ENCODE peak calls at places on chromosomes 5 and 9, in four cellular contexts. I is activated CD4-positive, alpha-beta T cell treated with anti-CD3 and anti-CD28 coated beads, Interleukin-2, amount 50 U/mL, for 4 hours; S is Calu3; B is T-helper 9 cell. F is an unnamed sample.

GRCh38 chr5:19193631-19194030 is 794.4 kb downstream of the CDH18 start:
- DNase-seq in B (no peak), S (no peak), I (no peak), F (no peak)

GRCh38 chr9:93112864-93113389 is 16.9 kb downstream of the CARD19 start:
- DNase-seq in S (no peak), I (no peak), B (no peak), F (no peak)

GRCh38 chr9:37187713-37188439 is 67.5 kb downstream of the ZCCHC7 start:
- DNase-seq in B (no peak), S (no peak), I (no peak), F (no peak)

GRCh38 chr5:23139338-23140171 is 286.4 kb upstream of the CDH12 start:
- DNase-seq in B (no peak), I (no peak), S (no peak), F (no peak)

GRCh38 chr5:110510146-110510545 is 216.3 kb downstream of the TMEM232 start:
- DNase-seq in S (no peak), B (no peak), I (no peak), F (no peak)

GRCh38 chr5:173592050-173592669 is 24.3 kb downstream of the BOD1 start:
- DNase-seq in S (no peak), B (no peak), I (no peak), F (no peak)

GRCh38 chr5:137752873-137753226 is 1.3 kb downstream of the HNRNPA0 start:
- DNase-seq in B (no peak), S (peak), I (no peak), F (no peak)

GRCh38 chr5:82159014-82159413 is 119.1 kb downstream of the RPS23 start:
- DNase-seq in I (no peak), S (no peak), B (no peak), F (no peak)

GRCh38 chr5:142874537-142874936 is 104.4 kb downstream of the ARHGAP26 start:
- DNase-seq in S (peak), I (no peak), B (no peak), F (no peak)

GRCh38 chr5:61659221-61659696 is 327.2 kb downstream of the ZSWIM6 start:
- DNase-seq in B (no peak), I (no peak), S (no peak), F (no peak)

GRCh38 chr5:88244686-88245085 is 24.0 kb downstream of the TMEM161B start:
- DNase-seq in I (no peak), S (no peak), B (no peak), F (no peak)

GRCh38 chr5:72366324-72366976 is 46.3 kb downstream of the PTCD2 start:
- DNase-seq in I (peak), S (peak), B (peak), F (no peak)

GRCh38 chr5:136810198-136810823 is 445.0 kb upstream of the TRPC7 start:
- DNase-seq in I (no peak), B (no peak), S (no peak), F (no peak)

GRCh38 chr9:131733601-131734061 is 6.2 kb downstream of the RAPGEF1 start:
- DNase-seq in I (peak), B (peak), S (peak), F (no peak)

GRCh38 chr5:32639943-32640342 is 54.6 kb downstream of the SUB1 start:
- DNase-seq in I (no peak), B (no peak), S (no peak), F (no peak)

GRCh38 chr5:145554399-145554798 is 280.7 kb downstream of the PRELID2 start:
- DNase-seq in B (no peak), I (no peak), S (peak), F (no peak)

GRCh38 chr5:55159763-55160492 is at the start of gene GPX8:
- DNase-seq in S (peak), I (no peak), B (no peak), F (no peak)

GRCh38 chr9:10059044-10059443 is 553.8 kb downstream of the PTPRD start:
- DNase-seq in I (no peak), S (no peak), B (no peak), F (no peak)

GRCh38 chr9:126704157-126704941 is 90.6 kb downstream of the LMX1B start:
- DNase-seq in S (peak), I (peak), B (no peak), F (no peak)

GRCh38 chr5:142324377-142324870 is 397 bp downstream of the SPRY4 start:
- DNase-seq in B (peak), S (peak), I (peak), F (no peak)

GRCh38 chr5:78508231-78508765 is 140.3 kb downstream of the LHFPL2 start:
- DNase-seq in S (no peak), B (no peak), I (no peak), F (no peak)

GRCh38 chr5:1208743-1209551 is 7.6 kb downstream of the SLC6A19 start:
- DNase-seq in B (no peak), S (peak), I (no peak), F (no peak)

GRCh38 chr9:6680797-6681146 is 35.2 kb upstream of the GLDC start:
- DNase-seq in S (peak), I (peak), B (peak), F (peak)

GRCh38 chr9:1009101-1009707 is 32.7 kb downstream of the DMRT3 start:
- DNase-seq in B (peak), I (peak), S (peak), F (peak)

GRCh38 chr9:34185778-34186551 is 7.1 kb downstream of the UBAP1 start:
- DNase-seq in B (no peak), I (no peak), S (peak), F (no peak)

GRCh38 chr5:127324756-127325155 is 34.2 kb downstream of the MEGF10 start:
- DNase-seq in I (no peak), S (no peak), B (no peak), F (no peak)

GRCh38 chr9:132651259-132651658 is 18.5 kb downstream of the DDX31 start:
- DNase-seq in I (no peak), B (no peak), S (peak), F (no peak)